ENCODE peak calls at places on chromosomes 4 and X, in eight cellular contexts. S is posterior cingulate gyrus; P is mucosa of descending colon; E is memory B cell; Q is foreskin fibroblast; J is lung; X is stimulated activated CD4-positive, alpha-beta T cell treated with anti-CD3 and anti-CD28 coated beads, Interleukin-4, amount 100 ng/mL, for 48 hours; B is COLO829. L is an unnamed sample.

GRCh38 chrX:137945470-137945869 is 379.5 kb downstream of the ZIC3 start:
- DNase-seq in S (no peak), P (no peak), E (no peak), Q (no peak), J (no peak), X (no peak), B (no peak), L (no peak)

GRCh38 chrX:39811391-39811790 is 286.4 kb downstream of the BCOR start:
- DNase-seq in S (peak), P (no peak), E (no peak), Q (no peak), J (no peak), X (no peak), B (no peak), L (no peak)

GRCh38 chr4:107579099-107579498 is 140.9 kb downstream of the PAPSS1 start:
- DNase-seq in S (no peak), P (no peak), E (no peak), Q (no peak), J (no peak), X (no peak), B (no peak), L (no peak)

GRCh38 chr4:1608196-1608820 is 75.8 kb downstream of the FAM53A start:
- DNase-seq in S (no peak), P (no peak), E (no peak), Q (no peak), J (no peak), X (no peak), B (no peak), L (no peak)

GRCh38 chr4:71266090-71266794 is 72.6 kb upstream of the SLC4A4 start:
- DNase-seq in S (no peak), P (no peak), E (no peak), Q (peak), J (no peak), X (no peak), B (no peak), L (no peak)

GRCh38 chrX:139691843-139692505 is 16.0 kb downstream of the MCF2 start:
- DNase-seq in S (no peak), P (no peak), E (no peak), Q (peak), J (no peak), X (no peak), B (no peak), L (no peak)

GRCh38 chr4:107863416-107863815 is 38.7 kb downstream of the SGMS2 start:
- DNase-seq in S (no peak), P (no peak), E (no peak), Q (peak), J (no peak), X (no peak), B (no peak), L (peak)

GRCh38 chrX:19964017-19964710 is 26.7 kb downstream of the BCLAF3 start:
- DNase-seq in S (no peak), P (no peak), E (no peak), Q (no peak), J (no peak), X (peak), B (no peak), L (peak)

GRCh38 chr4:7187297-7187592 is 5.1 kb upstream of the SORCS2 start:
- DNase-seq in S (no peak), P (no peak), E (no peak), Q (no peak), J (no peak), X (no peak), B (no peak), L (no peak)

L was measured in mammary epithelial cell.